ENCODE peak calls at places on chromosomes 16 and 17, in ten cellular contexts. S is BJ; Z is body of pancreas; I is breast epithelium; U is activated naive CD4-positive, alpha-beta T cell; M is cardiac septum; A is GM10248; G is heart right ventricle; E is cardiac fibroblast; Y is NCI-H1105 treated with DMSO at 0.1 percent for 48 hours. J is an unnamed sample.

GRCh38 chr16:57422026-57422944 is 17.7 kb downstream of the CCL17 start:
- DNase-seq in S (no peak), Z (peak), I (no peak), U (no peak), M (no peak), A (no peak), G (peak), E (peak), Y (peak), J (peak)

GRCh38 chr17:51035436-51035835 is 85.2 kb downstream of the SPAG9 start:
- DNase-seq in S (peak), Z (no peak), I (no peak), U (no peak), M (no peak), A (no peak), G (no peak), E (peak), Y (no peak), J (no peak)

GRCh38 chr17:79661292-79662041 is 50.6 kb upstream of the RBFOX3 start:
- DNase-seq in S (no peak), Z (no peak), I (no peak), U (no peak), M (no peak), A (no peak), G (no peak), E (no peak), Y (no peak), J (no peak)

GRCh38 chr17:33603794-33604193 is 310.7 kb upstream of the ASIC2 start:
- DNase-seq in S (no peak), Z (no peak), I (no peak), U (no peak), M (no peak), A (no peak), G (no peak), E (no peak), Y (no peak), J (no peak)

GRCh38 chr17:16282522-16282921 is 65.5 kb downstream of the PIGL start:
- DNase-seq in S (peak), Z (no peak), I (no peak), U (no peak), M (no peak), A (no peak), G (no peak), E (peak), Y (no peak), J (peak)

GRCh38 chr17:50918933-50919296 is 52.8 kb upstream of the TOB1 start:
- DNase-seq in S (no peak), Z (no peak), I (peak), U (no peak), M (no peak), A (no peak), G (no peak), E (peak), Y (no peak), J (no peak)

GRCh38 chr17:56908061-56908542 is 5.7 kb downstream of the TRIM25 start:
- DNase-seq in S (no peak), Z (peak), I (no peak), U (no peak), M (peak), A (peak), G (peak), E (no peak), Y (no peak), J (peak)

GRCh38 chr17:42679001-42679491 is 2.3 kb upstream of the PLEKHH3 start:
- DNase-seq in S (no peak), Z (peak), I (peak), U (no peak), M (no peak), A (peak), G (peak), E (peak), Y (peak), J (peak)

GRCh38 chr16:31513884-31514283 is 5.7 kb upstream of the RUSF1 start:
- DNase-seq in S (no peak), Z (no peak), I (no peak), U (no peak), M (no peak), A (no peak), G (no peak), E (no peak), Y (no peak), J (no peak)

GRCh38 chr16:58200398-58200797 is 2.5 kb upstream of the CSNK2A2 start:
- DNase-seq in S (no peak), Z (no peak), I (no peak), U (no peak), M (no peak), A (no peak), G (no peak), E (no peak), Y (no peak), J (no peak)

GRCh38 chr17:73991260-73991659 is 212.2 kb upstream of the RPL38 start:
- DNase-seq in S (no peak), Z (no peak), I (no peak), U (no peak), M (no peak), A (no peak), G (no peak), E (no peak), Y (no peak), J (no peak)

GRCh38 chr16:88705746-88706287 is 391 bp downstream of the RNF166 start:
- DNase-seq in S (no peak), Z (peak), I (no peak), U (no peak), M (no peak), A (no peak), G (no peak), E (no peak), Y (no peak), J (peak)

GRCh38 chr16:71600822-71601221 is 23.9 kb upstream of the TAT start:
- DNase-seq in S (no peak), Z (no peak), I (no peak), U (no peak), M (no peak), A (no peak), G (no peak), E (no peak), Y (no peak), J (no peak)

GRCh38 chr17:28334666-28335200 is 539 bp downstream of the IFT20 start:
- DNase-seq in S (no peak), Z (no peak), I (no peak), U (no peak), M (no peak), A (no peak), G (no peak), E (no peak), Y (no peak), J (no peak)

GRCh38 chr16:84103678-84104077 is 13.1 kb downstream of the MBTPS1 start:
- DNase-seq in S (no peak), Z (no peak), I (no peak), U (no peak), M (no peak), A (no peak), G (no peak), E (peak), Y (no peak), J (no peak)

GRCh38 chr17:65634533-65634932 is 73.1 kb upstream of the AXIN2 start:
- DNase-seq in S (no peak), Z (peak), I (no peak), U (no peak), M (no peak), A (no peak), G (no peak), E (peak), Y (no peak), J (no peak)

GRCh38 chr17:59786536-59787319 is 79.3 kb downstream of the VMP1 start:
- DNase-seq in S (peak), Z (peak), I (peak), U (peak), M (no peak), A (peak), G (peak), E (peak), Y (no peak), J (peak)

GRCh38 chr17:38343608-38343980 is at the start of gene GPR179:
- DNase-seq in S (no peak), Z (no peak), I (no peak), U (no peak), M (no peak), A (no peak), G (no peak), E (no peak), Y (no peak), J (no peak)

GRCh38 chr17:13491916-13492315 is 109.8 kb downstream of the HS3ST3A1 start:
- DNase-seq in S (no peak), Z (no peak), I (no peak), U (no peak), M (no peak), A (no peak), G (no peak), E (no peak), Y (no peak), J (no peak)

GRCh38 chr17:57462007-57462579 is 205.8 kb downstream of the MSI2 start:
- DNase-seq in S (no peak), Z (no peak), I (no peak), U (no peak), M (no peak), A (no peak), G (no peak), E (no peak), Y (no peak), J (no peak)

GRCh38 chr16:1014221-1014620 is 32.7 kb downstream of the SOX8 start:
- DNase-seq in S (no peak), Z (no peak), I (no peak), U (no peak), M (no peak), A (no peak), G (no peak), E (no peak), Y (no peak), J (no peak)

GRCh38 chr17:9907131-9907530 is 2.1 kb upstream of the RCVRN start:
- DNase-seq in S (no peak), Z (no peak), I (no peak), U (no peak), M (peak), A (no peak), G (no peak), E (no peak), Y (no peak), J (no peak)

GRCh38 chr16:29808219-29808900 is 2.0 kb downstream of the MAZ start:
- DNase-seq in S (no peak), Z (no peak), I (no peak), U (no peak), M (no peak), A (no peak), G (peak), E (no peak), Y (no peak), J (peak)

GRCh38 chr16:66161942-66162341 is 204.5 kb upstream of the CDH5 start:
- DNase-seq in S (no peak), Z (no peak), I (peak), U (no peak), M (no peak), A (no peak), G (no peak), E (no peak), Y (no peak), J (no peak)

GRCh38 chr17:78883533-78884131 is 19.4 kb downstream of the CEP295NL start:
- DNase-seq in S (peak), Z (peak), I (peak), U (no peak), M (peak), A (no peak), G (peak), E (peak), Y (no peak), J (peak)

GRCh38 chr16:30782486-30783279 is 4.3 kb downstream of the ZNF629 start:
- DNase-seq in S (no peak), Z (no peak), I (no peak), U (no peak), M (no peak), A (no peak), G (no peak), E (no peak), Y (no peak), J (no peak)